ENCODE peak calls at places on chromosomes 4 and X, in four cellular contexts. N is NCI-H1417; H is T-helper 2 cell; F is stimulated activated CD4-positive, alpha-beta T cell treated with anti-CD3 and anti-CD28 coated beads, Interleukin-4, amount 100 ng/mL, for 1 hour. W is an unnamed sample.

GRCh38 chr4:156799121-156799589 is 172.4 kb downstream of the PDGFC start:
- DNase-seq in N (no peak), H (no peak), F (no peak), W (no peak)

GRCh38 chrX:12949927-12950656 is 24.8 kb upstream of the TMSB4X start:
- DNase-seq in N (no peak), H (peak; percentile 95), F (peak; percentile 75), W (peak; percentile 94)

GRCh38 chr4:105192474-105192873 is 45.8 kb downstream of the TET2 start:
- DNase-seq in N (no peak), H (no peak), F (no peak), W (no peak)

GRCh38 chr4:145808021-145808650 is 128.2 kb downstream of the C4orf51 start:
- DNase-seq in N (no peak), H (peak; percentile 89), F (peak; percentile 27), W (peak; percentile 68)

GRCh38 chr4:87499415-87500106 is 29.6 kb downstream of the SPARCL1 start:
- DNase-seq in N (no peak), H (peak; percentile 88), F (no peak), W (no peak)

GRCh38 chr4:5746829-5747745 is 36.1 kb downstream of the EVC start:
- DNase-seq in N (no peak), H (no peak), F (no peak), W (no peak)

GRCh38 chr4:164109517-164109916 is 615.0 kb downstream of the TMA16 start:
- DNase-seq in N (no peak), H (no peak), F (no peak), W (no peak)

GRCh38 chrX:154096140-154097002 is 1.1 kb downstream of the MECP2 start:
- DNase-seq in N (no peak), H (peak; percentile 57), F (peak; percentile 5), W (peak; percentile 66)

GRCh38 chrX:1578511-1579173 is 12.8 kb upstream of the AKAP17A start:
- DNase-seq in N (no peak), H (no peak), F (no peak), W (no peak)

GRCh38 chr4:15132739-15133138 is 130.5 kb downstream of the CPEB2 start:
- DNase-seq in N (no peak), H (no peak), F (no peak), W (no peak)

GRCh38 chr4:76601791-76602190 is 166.8 kb downstream of the SHROOM3 start:
- DNase-seq in N (no peak), H (no peak), F (no peak), W (no peak)

GRCh38 chr4:139171878-139172691 is 4.9 kb downstream of the ELF2 start:
- DNase-seq in N (no peak), H (no peak), F (no peak), W (no peak)

GRCh38 chrX:22124098-22124497 is 92.0 kb downstream of the PHEX start:
- DNase-seq in N (no peak), H (no peak), F (no peak), W (no peak)

GRCh38 chr4:95998311-95998710 is 158.4 kb downstream of the PDHA2 start:
- DNase-seq in N (no peak), H (no peak), F (no peak), W (no peak)

GRCh38 chrX:38277802-38278201 is 49.5 kb downstream of the RPGR start:
- DNase-seq in N (no peak), H (no peak), F (no peak), W (no peak)

GRCh38 chrX:9611436-9612145 is 146.7 kb downstream of the TBL1X start:
- DNase-seq in N (no peak), H (no peak), F (no peak), W (no peak)

W was measured in activated effector memory CD4-positive, alpha-beta T cell treated with anti-CD3 and anti-CD28 coated beads, Interleukin-2, amount 50 U/mL, for 16 hours.